ENCODE peak calls at places on chromosomes 2 and 18, in five cellular contexts. T, N, X, Q and A are unnamed samples.

GRCh38 chr2:109513749-109514588 is 99.8 kb downstream of the SEPTIN10 start:
- DNase-seq in T (no peak), N (no peak), X (no peak), Q (no peak), A (peak; percentile 93)

GRCh38 chr2:212940816-212941215 is 210.6 kb downstream of the IKZF2 start:
- DNase-seq in T (no peak), N (no peak), X (no peak), Q (peak; percentile 75), A (peak; percentile 77)

GRCh38 chr2:64700133-64700809 is 46.6 kb upstream of the SERTAD2 start:
- DNase-seq in T (no peak), N (no peak), X (no peak), Q (no peak), A (no peak)

GRCh38 chr2:28567076-28567471 is 71.2 kb downstream of the PLB1 start:
- DNase-seq in T (no peak), N (no peak), X (peak; percentile 30), Q (no peak), A (peak; percentile 66)

GRCh38 chr2:190627881-190628412 is 20.9 kb upstream of the NAB1 start:
- DNase-seq in T (peak; percentile 78), N (no peak), X (no peak), Q (no peak), A (no peak)

GRCh38 chr2:57550912-57551311 is 495.7 kb upstream of the VRK2 start:
- DNase-seq in T (no peak), N (no peak), X (no peak), Q (no peak), A (no peak)

GRCh38 chr2:28821295-28821958 is 10.8 kb downstream of the SPDYA start:
- DNase-seq in T (no peak), N (no peak), X (peak; percentile 50), Q (peak; percentile 73), A (peak; percentile 79)

GRCh38 chr2:24313744-24314632 is 46.3 kb downstream of the ITSN2 start:
- DNase-seq in T (no peak), N (no peak), X (no peak), Q (no peak), A (peak; percentile 37)

GRCh38 chr18:43797347-43797746 is 520.1 kb upstream of the SYT4 start:
- DNase-seq in T (no peak), N (no peak), X (no peak), Q (no peak), A (no peak)

GRCh38 chr2:29010946-29011649 is 30.0 kb downstream of the TOGARAM2 start:
- DNase-seq in T (peak; percentile 89), N (peak; percentile 62), X (no peak), Q (no peak), A (peak; percentile 99)

GRCh38 chr2:229712125-229712524 is 2.2 kb downstream of the DNER start:
- DNase-seq in T (no peak), N (no peak), X (no peak), Q (no peak), A (peak; percentile 45)

GRCh38 chr2:73300926-73301325 is 7.6 kb upstream of the EGR4 start:
- DNase-seq in T (no peak), N (no peak), X (no peak), Q (no peak), A (no peak)

GRCh38 chr2:136164377-136164776 is 46.4 kb upstream of the CXCR4 start:
- DNase-seq in T (no peak), N (no peak), X (no peak), Q (no peak), A (no peak)

GRCh38 chr2:221914334-221914733 is 342.2 kb upstream of the EPHA4 start:
- DNase-seq in T (no peak), N (no peak), X (no peak), Q (no peak), A (no peak)

GRCh38 chr2:229141626-229142025 is 129.5 kb downstream of the PID1 start:
- DNase-seq in T (no peak), N (no peak), X (no peak), Q (no peak), A (peak; percentile 75)

GRCh38 chr2:148914463-148914862 is 39.4 kb downstream of the KIF5C start:
- DNase-seq in T (no peak), N (no peak), X (no peak), Q (no peak), A (no peak)

GRCh38 chr18:63775166-63775730 is at the start of gene SERPINB7:
- DNase-seq in T (no peak), N (no peak), X (peak; percentile 4), Q (no peak), A (peak; percentile 86)

GRCh38 chr2:26607698-26608097 is 33.5 kb downstream of the CIB4 start:
- DNase-seq in T (peak; percentile 68), N (no peak), X (no peak), Q (no peak), A (no peak)

GRCh38 chr2:55952415-55952814 is 28.8 kb upstream of the EFEMP1 start:
- DNase-seq in T (no peak), N (no peak), X (no peak), Q (no peak), A (peak; percentile 66)

GRCh38 chr2:60555794-60556161 is 2.3 kb upstream of the BCL11A start:
- DNase-seq in T (no peak), N (no peak), X (no peak), Q (peak; percentile 92), A (no peak)

GRCh38 chr18:78991446-78991845 is 11.8 kb downstream of the SALL3 start:
- DNase-seq in T (no peak), N (no peak), X (no peak), Q (no peak), A (no peak)

GRCh38 chr18:12011962-12012549 is 30.7 kb downstream of the IMPA2 start:
- DNase-seq in T (no peak), N (no peak), X (no peak), Q (no peak), A (peak; percentile 93)

GRCh38 chr2:235505210-235505741 is 11.4 kb downstream of the AGAP1 start:
- DNase-seq in T (no peak), N (no peak), X (no peak), Q (no peak), A (no peak)

GRCh38 chr2:161136696-161137324 is 23.4 kb upstream of the TANK start:
- DNase-seq in T (no peak), N (peak; percentile 45), X (no peak), Q (no peak), A (peak; percentile 73)

GRCh38 chr18:50662177-50662576 is 102.3 kb downstream of the MAPK4 start:
- DNase-seq in T (no peak), N (no peak), X (no peak), Q (no peak), A (peak; percentile 27)

GRCh38 chr18:32776525-32776924 is 3.7 kb upstream of the KLHL14 start:
- DNase-seq in T (no peak), N (no peak), X (no peak), Q (no peak), A (no peak)

GRCh38 chr2:152407204-152407721 is 72.3 kb downstream of the FMNL2 start:
- DNase-seq in T (no peak), N (peak; percentile 24), X (peak; percentile 65), Q (peak; percentile 48), A (peak; percentile 76)
- H3K4me3 ChIP-seq in T (peak overlapping the region; percentile 45), N (no peak overlapping the region), X (peak overlapping the region; percentile 26), Q (no peak overlapping the region), A (peak overlapping the region; percentile 43)

GRCh38 chr2:80322958-80323357 is 18.4 kb upstream of the LRRTM1 start:
- DNase-seq in T (no peak), N (no peak), X (no peak), Q (no peak), A (no peak)
- H3K4me3 ChIP-seq in T (no peak overlapping the region), N (no peak overlapping the region), X (no peak overlapping the region), Q (no peak overlapping the region), A (no peak overlapping the region)

GRCh38 chr18:10559566-10560456 is 34.0 kb downstream of the NAPG start:
- DNase-seq in T (no peak), N (no peak), X (no peak), Q (no peak), A (peak; percentile 20)
- H3K4me3 ChIP-seq in T (peak overlapping the region; percentile 49), N (no peak overlapping the region), X (no peak overlapping the region), Q (no peak overlapping the region), A (peak overlapping the region; percentile 42)

GRCh38 chr2:241037498-241037897 is 39.1 kb downstream of the SNED1 start:
- DNase-seq in T (no peak), N (no peak), X (no peak), Q (no peak), A (no peak)

GRCh38 chr2:241036397-241036963 is 38.1 kb downstream of the SNED1 start:
- DNase-seq in T (peak; percentile 87), N (peak; percentile 61), X (no peak), Q (no peak), A (no peak)

GRCh38 chr2:241035818-241036396 is 37.5 kb downstream of the SNED1 start:
- DNase-seq in T (no peak), N (peak; percentile 55), X (no peak), Q (no peak), A (no peak)

GRCh38 chr2:241038374-241039180 is 40.2 kb downstream of the SNED1 start:
- DNase-seq in T (no peak), N (no peak), X (no peak), Q (no peak), A (no peak)

DNA sequence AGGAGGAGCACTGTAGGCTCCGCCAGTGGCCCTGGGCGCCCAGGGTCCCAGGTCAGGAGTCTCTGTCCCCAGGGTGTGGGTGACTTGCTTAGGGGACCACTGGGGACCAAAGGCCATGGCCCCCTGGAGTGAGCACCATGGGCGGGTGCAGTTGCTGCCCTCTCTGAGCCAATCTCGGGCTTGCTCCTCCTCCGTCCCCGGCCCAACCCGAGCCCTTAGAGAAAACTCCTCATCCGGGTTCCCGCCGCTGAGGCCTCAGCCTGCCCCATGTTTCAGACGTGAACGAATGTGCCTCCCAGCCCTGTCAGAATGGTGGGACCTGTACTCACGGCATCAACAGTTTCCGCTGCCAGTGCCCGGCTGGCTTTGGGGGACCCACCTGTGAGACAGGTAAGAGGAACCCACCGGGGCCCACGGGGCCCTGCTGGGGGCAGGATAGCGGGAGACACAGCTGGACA is 38.6 kb downstream of the SNED1 start:
- DNase-seq in T (peak; percentile 82), N (peak; percentile 67), X (no peak), Q (no peak), A (no peak)
- H3K4me3 ChIP-seq in T (peak overlapping the region; percentile 74), N (peak overlapping the region; percentile 40), X (no peak overlapping the region), Q (no peak overlapping the region), A (no peak overlapping the region)

GRCh38 chr2:197954328-197954727 is 149.9 kb downstream of the PLCL1 start:
- DNase-seq in T (no peak), N (no peak), X (no peak), Q (no peak), A (no peak)

GRCh38 chr2:197960765-197961164 is 156.4 kb downstream of the PLCL1 start:
- DNase-seq in T (no peak), N (no peak), X (no peak), Q (no peak), A (no peak)

GRCh38 chr2:197952540-197953202 is 148.3 kb downstream of the PLCL1 start:
- DNase-seq in T (no peak), N (no peak), X (no peak), Q (no peak), A (peak; percentile 26)

DNA sequence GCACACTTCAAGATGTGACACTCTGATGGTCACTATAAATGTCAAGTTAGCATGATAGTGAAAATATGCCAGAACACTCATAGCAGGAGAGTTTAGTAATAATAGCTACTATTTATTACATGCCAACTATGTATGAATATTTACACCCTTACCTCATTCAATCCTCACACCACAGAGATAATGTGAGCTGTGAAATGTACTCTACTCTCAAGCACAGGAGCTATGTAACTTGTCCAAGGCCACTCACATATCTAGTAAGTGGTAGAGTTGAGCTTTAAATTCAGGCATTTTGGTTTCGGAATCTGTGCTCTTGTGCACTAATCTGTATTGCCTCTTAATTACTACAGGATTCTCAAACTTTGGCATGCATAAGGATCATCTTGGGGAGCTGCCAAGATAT is 154.2 kb downstream of the PLCL1 start:
- DNase-seq in T (no peak), N (no peak), X (no peak), Q (no peak), A (no peak)
- H3K4me3 ChIP-seq in T (no peak overlapping the region), N (no peak overlapping the region), X (no peak overlapping the region), Q (no peak overlapping the region), A (no peak overlapping the region)